ENCODE peak calls at places on chromosomes 1 and 21, in nine cellular contexts. K, U, W, H, J, M, S, O and C are unnamed samples.

GRCh38 chr21:30984897-30985296 is 53.4 kb downstream of the KRTAP19-8 start:
- DNase-seq in K (no peak), U (no peak), O (no peak), J (no peak), S (no peak), M (no peak), W (no peak), H (no peak), C (no peak)

GRCh38 chr1:175839678-175840669 is 96.6 kb upstream of the TNR start:
- DNase-seq in M (no peak), U (peak), O (no peak), W (no peak), J (peak), S (peak), H (no peak), K (no peak), C (peak)

GRCh38 chr1:177746168-177746567 is 223.7 kb downstream of the SEC16B start:
- DNase-seq in J (no peak), O (no peak), H (no peak), M (no peak), W (no peak), K (no peak), S (no peak), U (no peak), C (no peak)

GRCh38 chr1:148362141-148362929 is 120.8 kb downstream of the PPIAL4G start:
- DNase-seq in H (peak), O (no peak), M (peak), U (no peak), K (no peak), S (peak), J (peak), W (no peak), C (no peak)

GRCh38 chr1:147084273-147085096 is 87.8 kb downstream of the PRKAB2 start:
- DNase-seq in K (peak), W (peak), J (peak), O (peak), M (peak), U (peak), H (peak), S (peak), C (peak)

GRCh38 chr1:202343652-202344349 is 2.1 kb upstream of the UBE2T start:
- DNase-seq in W (no peak), J (no peak), M (peak), S (peak), K (no peak), H (no peak), U (no peak), O (no peak), C (no peak)

GRCh38 chr1:201941420-201942128 is 4.8 kb downstream of the LMOD1 start:
- DNase-seq in W (no peak), S (no peak), K (no peak), U (no peak), J (no peak), O (no peak), M (no peak), H (no peak), C (no peak)

GRCh38 chr1:24318238-24318987 is 744 bp upstream of the GRHL3 start:
- DNase-seq in S (peak), W (no peak), M (no peak), J (no peak), O (no peak), K (peak), H (no peak), U (no peak), C (no peak)

GRCh38 chr1:26593385-26593784 is 63.8 kb downstream of the RPS6KA1 start:
- DNase-seq in K (no peak), W (no peak), H (peak), O (no peak), J (no peak), U (no peak), S (no peak), M (no peak), C (no peak)

GRCh38 chr21:24514081-24514733 is 1093.1 kb downstream of the MRPL39 start:
- DNase-seq in U (no peak), W (no peak), M (no peak), J (no peak), S (no peak), H (no peak), O (no peak), K (no peak), C (no peak)

GRCh38 chr1:172626845-172627244 is 32.1 kb upstream of the FASLG start:
- DNase-seq in J (no peak), S (no peak), H (no peak), U (no peak), M (no peak), K (no peak), O (no peak), W (no peak), C (no peak)

GRCh38 chr1:233240839-233241682 is 54.5 kb downstream of the PCNX2 start:
- DNase-seq in H (peak), S (peak), O (peak), M (no peak), U (no peak), W (peak), J (peak), K (no peak), C (no peak)

GRCh38 chr1:9204156-9204720 is 30.3 kb upstream of the H6PD start:
- DNase-seq in W (no peak), H (no peak), K (no peak), M (no peak), O (no peak), S (no peak), U (no peak), J (no peak), C (no peak)

GRCh38 chr1:89657886-89658285 is 25.0 kb downstream of the LRRC8C start:
- DNase-seq in M (no peak), S (no peak), K (no peak), U (no peak), J (no peak), H (no peak), O (no peak), W (no peak), C (no peak)

GRCh38 chr1:66253330-66253921 is 280.5 kb upstream of the SGIP1 start:
- DNase-seq in U (no peak), M (no peak), J (no peak), W (no peak), O (no peak), K (peak), S (peak), H (no peak), C (no peak)

GRCh38 chr1:15489052-15489736 is 13.3 kb downstream of the CELA2B start:
- DNase-seq in H (no peak), J (no peak), U (no peak), M (no peak), S (no peak), O (no peak), W (no peak), K (no peak), C (no peak)

GRCh38 chr1:91552091-91552490 is 51.4 kb downstream of the CDC7 start:
- DNase-seq in K (no peak), U (no peak), J (no peak), M (no peak), S (no peak), O (no peak), H (no peak), W (no peak), C (no peak)

GRCh38 chr1:117653732-117654484 is 48.1 kb downstream of the TENT5C start:
- DNase-seq in H (no peak), O (no peak), M (no peak), J (no peak), K (no peak), S (no peak), U (no peak), W (no peak), C (no peak)

GRCh38 chr1:232439011-232439410 is 190.9 kb downstream of the SIPA1L2 start:
- DNase-seq in J (no peak), O (no peak), H (no peak), K (no peak), M (no peak), U (no peak), S (no peak), W (no peak), C (no peak)

GRCh38 chr1:34478460-34479076 is 276.3 kb upstream of the GJB5 start:
- DNase-seq in O (no peak), H (no peak), J (no peak), K (no peak), M (no peak), W (no peak), U (no peak), S (no peak), C (no peak)

GRCh38 chr1:113647121-113647520 is 112.2 kb downstream of the PHTF1 start:
- DNase-seq in J (no peak), O (no peak), S (no peak), M (no peak), W (no peak), K (no peak), U (no peak), H (no peak), C (no peak)

GRCh38 chr1:15146971-15147376 is 6.6 kb upstream of the TMEM51 start:
- DNase-seq in H (no peak), O (no peak), J (no peak), M (no peak), W (no peak), U (no peak), K (no peak), S (no peak), C (no peak)

GRCh38 chr1:81398041-81398440 is 402.7 kb upstream of the ADGRL2 start:
- DNase-seq in J (no peak), S (no peak), W (no peak), U (no peak), M (no peak), K (no peak), H (no peak), O (no peak), C (no peak)

GRCh38 chr1:40421348-40421693 is 29.0 kb upstream of the ZFP69B start:
- DNase-seq in W (no peak), M (no peak), H (no peak), O (no peak), S (no peak), U (no peak), K (no peak), J (no peak), C (no peak)

GRCh38 chr1:2785631-2786328 is 15.7 kb downstream of the TTC34 start:
- DNase-seq in U (no peak), W (no peak), O (no peak), M (no peak), J (no peak), H (peak), S (no peak), K (no peak), C (no peak)

GRCh38 chr1:159168043-159168442 is 3.4 kb upstream of the CADM3 start:
- DNase-seq in J (no peak), O (no peak), S (no peak), H (no peak), M (no peak), W (no peak), K (no peak), U (no peak), C (no peak)

GRCh38 chr1:197081117-197081753 is 14.2 kb upstream of the F13B start:
- DNase-seq in W (no peak), K (no peak), U (no peak), M (no peak), S (no peak), H (no peak), J (no peak), O (no peak), C (no peak)

GRCh38 chr1:167776616-167777252 is 55.0 kb downstream of the MPZL1 start:
- DNase-seq in O (no peak), J (no peak), M (no peak), S (no peak), K (no peak), W (no peak), H (no peak), U (no peak), C (no peak)

GRCh38 chr1:10597492-10597891 is 122.7 kb downstream of the PEX14 start:
- DNase-seq in M (no peak), W (no peak), U (no peak), J (no peak), H (no peak), O (no peak), K (no peak), S (no peak), C (no peak)

GRCh38 chr1:112501810-112502641 is 6.7 kb upstream of the WNT2B start:
- DNase-seq in J (peak), O (peak), U (no peak), H (peak), K (no peak), W (peak), M (no peak), S (peak), C (no peak)

GRCh38 chr1:5945445-5945844 is 46.8 kb downstream of the NPHP4 start:
- DNase-seq in U (no peak), S (no peak), O (no peak), K (no peak), H (no peak), J (no peak), M (no peak), W (no peak), C (no peak)

GRCh38 chr1:5941671-5942070 is 50.6 kb downstream of the NPHP4 start:
- DNase-seq in M (no peak), J (no peak), O (no peak), U (no peak), K (no peak), H (no peak), W (no peak), S (no peak), C (no peak)

GRCh38 chr1:5944848-5945167 is 47.4 kb downstream of the NPHP4 start:
- DNase-seq in M (no peak), O (no peak), J (no peak), K (no peak), S (no peak), U (no peak), H (peak), W (no peak), C (no peak)

GRCh38 chr1:5944069-5944847 is 48.0 kb downstream of the NPHP4 start:
- DNase-seq in H (peak), W (no peak), S (no peak), J (no peak), K (no peak), O (no peak), M (no peak), U (no peak), C (no peak)

GRCh38 chr1:5943373-5944068 is 48.7 kb downstream of the NPHP4 start:
- DNase-seq in H (no peak), K (no peak), O (no peak), J (no peak), M (no peak), U (no peak), S (no peak), W (no peak), C (no peak)
- H3K27ac ChIP-seq in H (no peak), K (no peak), O (no peak), J (no peak), M (no peak), U (no peak), S (no peak), W (no peak), C (no peak)

DNA sequence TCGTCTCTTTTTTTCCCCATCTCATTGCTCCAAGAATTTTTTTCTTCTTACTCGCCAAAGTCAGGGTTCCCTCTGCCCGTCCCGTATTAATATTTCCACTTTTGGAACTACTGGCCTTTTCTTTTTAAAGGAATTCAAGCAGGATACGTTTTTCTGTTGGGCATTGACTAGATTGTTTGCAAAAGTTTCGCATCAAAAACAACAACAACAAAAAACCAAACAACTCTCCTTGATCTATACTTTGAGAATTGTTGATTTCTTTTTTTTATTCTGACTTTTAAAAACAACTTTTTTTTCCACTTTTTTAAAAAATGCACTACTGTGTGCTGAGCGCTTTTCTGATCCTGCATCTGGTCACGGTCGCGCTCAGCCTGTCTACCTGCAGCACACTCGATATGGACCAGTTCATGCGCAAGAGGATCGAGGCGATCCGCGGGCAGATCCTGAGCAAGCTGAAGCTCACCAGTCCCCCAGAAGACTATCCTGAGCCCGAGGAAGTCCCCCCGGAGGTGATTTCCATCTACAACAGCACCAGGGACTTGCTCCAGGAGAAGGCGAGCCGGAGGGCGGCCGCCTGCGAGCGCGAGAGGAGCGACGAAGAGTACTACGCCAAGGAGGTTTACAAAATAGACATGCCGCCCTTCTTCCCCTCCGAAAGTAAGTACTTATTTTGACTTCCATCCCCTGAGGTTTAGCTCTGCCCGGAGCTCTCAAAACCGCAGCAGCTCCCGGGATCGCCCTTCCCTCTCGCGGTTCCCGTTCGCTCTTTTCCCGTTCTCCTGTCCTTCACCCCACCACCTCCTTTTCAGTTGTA is 1.5 kb downstream of the TGFB2 start:
- DNase-seq in K (no peak), J (no peak), W (peak), H (peak), U (no peak), S (peak), M (no peak), O (no peak), C (no peak)
- H3K27ac ChIP-seq in K (peak), J (peak), W (peak), H (peak), U (no peak), S (peak), M (peak), O (peak), C (peak)

DNA sequence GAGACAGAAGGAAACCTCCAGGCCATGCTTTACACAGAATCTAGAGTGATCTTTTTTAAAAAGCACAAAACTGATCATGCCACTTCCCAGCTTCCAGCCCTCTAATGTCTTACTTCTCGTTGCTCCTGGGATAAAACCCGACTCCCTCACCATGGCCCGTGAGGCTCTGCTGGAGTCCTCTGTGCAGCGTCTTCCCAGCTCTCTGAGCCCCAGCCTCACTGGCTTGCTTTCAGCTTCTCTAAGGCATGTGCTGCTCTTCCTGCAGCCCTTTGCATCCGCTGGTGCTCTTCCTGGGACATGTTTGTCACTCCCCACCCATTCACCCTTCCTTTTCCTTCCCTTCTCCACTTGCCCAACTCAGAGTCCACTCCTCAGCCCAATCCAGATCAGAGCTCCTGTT is 184.1 kb downstream of the AK5 start:
- DNase-seq in O (no peak), J (no peak), S (no peak), U (no peak), H (no peak), W (no peak), K (no peak), M (no peak), C (no peak)
- H3K27ac ChIP-seq in O (no peak), J (no peak), S (no peak), U (no peak), H (no peak), W (peak), K (no peak), M (no peak), C (no peak)

GRCh38 chr21:34337741-34338140 is 26.1 kb upstream of the KCNE2 start:
- DNase-seq in O (no peak), J (no peak), S (no peak), M (no peak), K (no peak), U (no peak), H (no peak), W (no peak), C (no peak)
- H3K27ac ChIP-seq in O (no peak), J (no peak), S (no peak), M (no peak), K (no peak), U (no peak), H (no peak), W (no peak), C (no peak)

DNA sequence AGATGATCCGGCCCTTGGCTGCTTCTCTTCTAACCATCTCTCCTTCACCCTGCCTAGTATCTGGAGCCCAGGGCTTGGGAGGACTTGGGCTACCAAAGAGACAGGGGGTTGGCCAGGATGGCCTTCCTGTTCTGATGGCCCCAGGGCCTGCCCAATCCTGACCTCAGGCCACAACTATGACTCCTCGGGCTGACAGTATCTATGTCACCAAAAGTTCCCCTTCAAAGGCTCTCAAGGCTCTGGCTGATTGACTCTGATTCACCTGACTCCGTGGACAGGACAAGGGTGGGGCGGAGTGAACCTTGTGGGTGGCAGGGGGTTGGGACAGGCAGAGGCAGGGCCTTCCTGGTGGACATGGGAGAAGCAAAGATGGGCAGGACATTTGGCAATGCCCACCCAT is 12.7 kb downstream of the MEF2D start:
- DNase-seq in S (no peak), H (no peak), O (no peak), W (no peak), K (no peak), J (peak), M (no peak), U (peak), C (no peak)
- H3K27ac ChIP-seq in S (no peak), H (peak), O (peak), W (peak), K (no peak), J (peak), M (no peak), U (no peak), C (no peak)

GRCh38 chr21:39388811-39389155 is 39.9 kb upstream of the HMGN1 start:
- DNase-seq in W (no peak), O (no peak), S (no peak), H (no peak), K (no peak), J (no peak), U (no peak), M (no peak), C (no peak)

GRCh38 chr21:39386194-39386593 is 37.3 kb upstream of the HMGN1 start:
- DNase-seq in W (peak), H (peak), S (no peak), J (no peak), M (no peak), O (peak), K (no peak), U (no peak), C (no peak)

GRCh38 chr21:39386899-39387298 is 38.0 kb upstream of the HMGN1 start:
- DNase-seq in K (no peak), S (no peak), M (no peak), J (no peak), O (no peak), H (no peak), U (no peak), W (no peak), C (no peak)

GRCh38 chr21:39388038-39388810 is 39.3 kb upstream of the HMGN1 start:
- DNase-seq in K (no peak), H (peak), O (peak), U (peak), S (peak), M (no peak), W (peak), J (peak), C (no peak)

DNA sequence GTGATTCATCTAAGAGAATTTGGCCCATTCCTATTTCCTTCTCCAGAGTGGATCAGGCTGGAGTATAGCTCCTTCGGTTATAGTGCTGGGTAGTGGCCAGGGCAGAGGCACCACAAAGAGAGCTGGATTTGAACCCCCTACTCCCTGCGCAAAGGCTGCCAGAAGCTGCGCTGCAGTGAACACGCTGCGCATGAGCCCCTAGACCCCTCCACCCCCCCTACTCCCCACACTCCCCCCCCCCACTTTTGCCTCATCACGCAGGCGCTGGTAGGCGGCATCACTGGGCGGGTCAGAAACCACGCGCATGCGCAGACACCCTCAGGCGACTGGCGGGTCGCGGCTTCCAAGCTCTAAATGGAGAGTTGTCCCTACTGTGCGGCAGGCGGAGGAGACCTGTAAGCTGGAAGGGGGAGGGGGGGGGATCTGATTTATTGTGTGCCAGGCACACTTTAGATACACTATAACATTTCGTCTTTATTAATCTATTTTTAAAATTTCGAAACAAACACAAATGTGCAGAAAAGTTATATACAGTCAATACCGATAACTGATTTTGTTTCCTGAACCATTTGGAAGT is 38.7 kb upstream of the HMGN1 start:
- DNase-seq in H (peak), O (peak), U (peak), K (peak), J (peak), W (peak), M (no peak), S (peak), C (no peak)
- H3K27ac ChIP-seq in H (peak), O (no peak), U (peak), K (no peak), J (peak), W (peak), M (peak), S (peak), C (peak)

GRCh38 chr1:28926629-28927441 is 12.5 kb downstream of the EPB41 start:
- DNase-seq in K (no peak), U (peak), O (no peak), J (no peak), S (no peak), H (peak), M (no peak), W (no peak), C (no peak)
- H3K27ac ChIP-seq in K (no peak), U (peak), O (no peak), J (peak), S (peak), H (peak), M (no peak), W (no peak), C (peak)